ENCODE peak calls at places on chromosome 10, in ten cellular contexts. One of them, this sample, is unnamed.

GRCh38 chr10:126583507-126584200 is 86.8 kb downstream of the C10orf90 start:
- DNase-seq in SW480: no peak
- DNase-seq in memory B cell: no peak
- DNase-seq in activated CD4-positive, alpha-beta T cell treated with anti-CD3 and anti-CD28 coated beads, Interleukin-2, amount 50 U/mL, for 48 hours: no peak
- DNase-seq in adrenal gland: no peak
- DNase-seq in dorsolateral prefrontal cortex: no peak
- DNase-seq in fibroblast of mammary gland: no peak
- DNase-seq in ACHN: no peak
- DNase-seq in A172: no peak
- DNase-seq in activated T-cell treated with anti-CD3 and anti-CD28 coated beads for 24 hours: no peak
- DNase-seq in this sample: no peak

GRCh38 chr10:117926491-117926890 is 120.2 kb downstream of the RAB11FIP2 start:
- DNase-seq in SW480: no peak
- DNase-seq in memory B cell: no peak
- DNase-seq in activated CD4-positive, alpha-beta T cell treated with anti-CD3 and anti-CD28 coated beads, Interleukin-2, amount 50 U/mL, for 48 hours: no peak
- DNase-seq in adrenal gland: no peak
- DNase-seq in dorsolateral prefrontal cortex: no peak
- DNase-seq in fibroblast of mammary gland: peak; percentile 13
- DNase-seq in ACHN: no peak
- DNase-seq in A172: no peak
- DNase-seq in activated T-cell treated with anti-CD3 and anti-CD28 coated beads for 24 hours: no peak
- DNase-seq in this sample: no peak

GRCh38 chr10:79266092-79266491 is 81.2 kb upstream of the PPIF start:
- DNase-seq in SW480: no peak
- DNase-seq in memory B cell: peak; percentile 32
- DNase-seq in activated CD4-positive, alpha-beta T cell treated with anti-CD3 and anti-CD28 coated beads, Interleukin-2, amount 50 U/mL, for 48 hours: peak; percentile 53
- DNase-seq in adrenal gland: no peak
- DNase-seq in dorsolateral prefrontal cortex: no peak
- DNase-seq in fibroblast of mammary gland: peak; percentile 27
- DNase-seq in ACHN: no peak
- DNase-seq in A172: peak; percentile 45
- DNase-seq in activated T-cell treated with anti-CD3 and anti-CD28 coated beads for 24 hours: no peak
- DNase-seq in this sample: no peak

GRCh38 chr10:127151541-127151940 is 44.9 kb downstream of the INSYN2A start:
- DNase-seq in SW480: no peak
- DNase-seq in memory B cell: no peak
- DNase-seq in activated CD4-positive, alpha-beta T cell treated with anti-CD3 and anti-CD28 coated beads, Interleukin-2, amount 50 U/mL, for 48 hours: no peak
- DNase-seq in adrenal gland: no peak
- DNase-seq in dorsolateral prefrontal cortex: no peak
- DNase-seq in fibroblast of mammary gland: peak; percentile 56
- DNase-seq in ACHN: peak; percentile 92
- DNase-seq in A172: peak; percentile 63
- DNase-seq in activated T-cell treated with anti-CD3 and anti-CD28 coated beads for 24 hours: no peak
- DNase-seq in this sample: no peak

GRCh38 chr10:14414901-14415300 is 84.2 kb upstream of the FRMD4A start:
- DNase-seq in SW480: no peak
- DNase-seq in memory B cell: no peak
- DNase-seq in activated CD4-positive, alpha-beta T cell treated with anti-CD3 and anti-CD28 coated beads, Interleukin-2, amount 50 U/mL, for 48 hours: no peak
- DNase-seq in adrenal gland: no peak
- DNase-seq in dorsolateral prefrontal cortex: no peak
- DNase-seq in fibroblast of mammary gland: peak; percentile 21
- DNase-seq in ACHN: no peak
- DNase-seq in A172: peak; percentile 43
- DNase-seq in activated T-cell treated with anti-CD3 and anti-CD28 coated beads for 24 hours: no peak
- DNase-seq in this sample: no peak

GRCh38 chr10:99682752-99683151 is 23.4 kb downstream of the ENTPD7 start:
- DNase-seq in SW480: peak; percentile 8
- DNase-seq in memory B cell: no peak
- DNase-seq in activated CD4-positive, alpha-beta T cell treated with anti-CD3 and anti-CD28 coated beads, Interleukin-2, amount 50 U/mL, for 48 hours: no peak
- DNase-seq in adrenal gland: no peak
- DNase-seq in dorsolateral prefrontal cortex: no peak
- DNase-seq in fibroblast of mammary gland: no peak
- DNase-seq in ACHN: peak; percentile 74
- DNase-seq in A172: peak; percentile 23
- DNase-seq in activated T-cell treated with anti-CD3 and anti-CD28 coated beads for 24 hours: no peak
- DNase-seq in this sample: no peak

GRCh38 chr10:63157845-63158624 is 24.9 kb downstream of the NRBF2 start:
- DNase-seq in SW480: peak; percentile 86
- DNase-seq in memory B cell: peak; percentile 63
- DNase-seq in activated CD4-positive, alpha-beta T cell treated with anti-CD3 and anti-CD28 coated beads, Interleukin-2, amount 50 U/mL, for 48 hours: peak; percentile 35
- DNase-seq in adrenal gland: no peak
- DNase-seq in dorsolateral prefrontal cortex: peak; percentile 32
- DNase-seq in fibroblast of mammary gland: peak; percentile 94
- DNase-seq in ACHN: peak; percentile 81
- DNase-seq in A172: peak; percentile 75
- DNase-seq in activated T-cell treated with anti-CD3 and anti-CD28 coated beads for 24 hours: peak; percentile 28
- DNase-seq in this sample: peak; percentile 49

GRCh38 chr10:5603848-5604170 is 62.6 kb downstream of the ASB13 start:
- DNase-seq in SW480: no peak
- DNase-seq in memory B cell: no peak
- DNase-seq in activated CD4-positive, alpha-beta T cell treated with anti-CD3 and anti-CD28 coated beads, Interleukin-2, amount 50 U/mL, for 48 hours: no peak
- DNase-seq in adrenal gland: no peak
- DNase-seq in dorsolateral prefrontal cortex: no peak
- DNase-seq in fibroblast of mammary gland: no peak
- DNase-seq in ACHN: no peak
- DNase-seq in A172: no peak
- DNase-seq in activated T-cell treated with anti-CD3 and anti-CD28 coated beads for 24 hours: no peak
- DNase-seq in this sample: no peak

GRCh38 chr10:25758041-25758457 is 176.0 kb upstream of the MYO3A start:
- DNase-seq in SW480: peak; percentile 26
- DNase-seq in memory B cell: no peak
- DNase-seq in activated CD4-positive, alpha-beta T cell treated with anti-CD3 and anti-CD28 coated beads, Interleukin-2, amount 50 U/mL, for 48 hours: peak; percentile 7
- DNase-seq in adrenal gland: peak; percentile 23
- DNase-seq in dorsolateral prefrontal cortex: peak; percentile 11
- DNase-seq in fibroblast of mammary gland: peak; percentile 3
- DNase-seq in ACHN: peak; percentile 44
- DNase-seq in A172: peak; percentile 50
- DNase-seq in activated T-cell treated with anti-CD3 and anti-CD28 coated beads for 24 hours: no peak
- DNase-seq in this sample: no peak

GRCh38 chr10:133117688-133118071 is 30.0 kb downstream of the ADGRA1 start:
- DNase-seq in SW480: no peak
- DNase-seq in memory B cell: no peak
- DNase-seq in activated CD4-positive, alpha-beta T cell treated with anti-CD3 and anti-CD28 coated beads, Interleukin-2, amount 50 U/mL, for 48 hours: no peak
- DNase-seq in adrenal gland: peak; percentile 89
- DNase-seq in dorsolateral prefrontal cortex: no peak
- DNase-seq in fibroblast of mammary gland: no peak
- DNase-seq in ACHN: no peak
- DNase-seq in A172: no peak
- DNase-seq in activated T-cell treated with anti-CD3 and anti-CD28 coated beads for 24 hours: no peak
- DNase-seq in this sample: no peak

GRCh38 chr10:44805461-44806210 is 105.5 kb upstream of the TMEM72 start:
- DNase-seq in SW480: no peak
- DNase-seq in memory B cell: no peak
- DNase-seq in activated CD4-positive, alpha-beta T cell treated with anti-CD3 and anti-CD28 coated beads, Interleukin-2, amount 50 U/mL, for 48 hours: no peak
- DNase-seq in adrenal gland: peak; percentile 73
- DNase-seq in dorsolateral prefrontal cortex: no peak
- DNase-seq in fibroblast of mammary gland: no peak
- DNase-seq in ACHN: no peak
- DNase-seq in A172: no peak
- DNase-seq in activated T-cell treated with anti-CD3 and anti-CD28 coated beads for 24 hours: no peak
- DNase-seq in this sample: no peak

GRCh38 chr10:92880233-92880861 is 32.0 kb downstream of the EXOC6 start:
- DNase-seq in SW480: peak; percentile 69
- DNase-seq in memory B cell: peak; percentile 31
- DNase-seq in activated CD4-positive, alpha-beta T cell treated with anti-CD3 and anti-CD28 coated beads, Interleukin-2, amount 50 U/mL, for 48 hours: no peak
- DNase-seq in adrenal gland: no peak
- DNase-seq in dorsolateral prefrontal cortex: peak; percentile 25
- DNase-seq in fibroblast of mammary gland: peak; percentile 60
- DNase-seq in ACHN: peak; percentile 66
- DNase-seq in A172: peak; percentile 48
- DNase-seq in activated T-cell treated with anti-CD3 and anti-CD28 coated beads for 24 hours: no peak
- DNase-seq in this sample: no peak

GRCh38 chr10:132554991-132555647 is 17.5 kb downstream of the INPP5A start:
- DNase-seq in SW480: no peak
- DNase-seq in memory B cell: peak; percentile 75
- DNase-seq in activated CD4-positive, alpha-beta T cell treated with anti-CD3 and anti-CD28 coated beads, Interleukin-2, amount 50 U/mL, for 48 hours: peak; percentile 40
- DNase-seq in adrenal gland: peak; percentile 90
- DNase-seq in dorsolateral prefrontal cortex: no peak
- DNase-seq in fibroblast of mammary gland: no peak
- DNase-seq in ACHN: no peak
- DNase-seq in A172: no peak
- DNase-seq in activated T-cell treated with anti-CD3 and anti-CD28 coated beads for 24 hours: no peak
- DNase-seq in this sample: no peak

GRCh38 chr10:17544465-17544864 is 72.7 kb downstream of the HACD1 start:
- DNase-seq in SW480: no peak
- DNase-seq in memory B cell: no peak
- DNase-seq in activated CD4-positive, alpha-beta T cell treated with anti-CD3 and anti-CD28 coated beads, Interleukin-2, amount 50 U/mL, for 48 hours: no peak
- DNase-seq in adrenal gland: no peak
- DNase-seq in dorsolateral prefrontal cortex: no peak
- DNase-seq in fibroblast of mammary gland: peak; percentile 65
- DNase-seq in ACHN: no peak
- DNase-seq in A172: peak; percentile 61
- DNase-seq in activated T-cell treated with anti-CD3 and anti-CD28 coated beads for 24 hours: no peak
- DNase-seq in this sample: no peak

GRCh38 chr10:112579578-112579977 is 132.6 kb downstream of the VTI1A start:
- DNase-seq in SW480: no peak
- DNase-seq in memory B cell: no peak
- DNase-seq in activated CD4-positive, alpha-beta T cell treated with anti-CD3 and anti-CD28 coated beads, Interleukin-2, amount 50 U/mL, for 48 hours: no peak
- DNase-seq in adrenal gland: no peak
- DNase-seq in dorsolateral prefrontal cortex: no peak
- DNase-seq in fibroblast of mammary gland: no peak
- DNase-seq in ACHN: no peak
- DNase-seq in A172: no peak
- DNase-seq in activated T-cell treated with anti-CD3 and anti-CD28 coated beads for 24 hours: no peak
- DNase-seq in this sample: no peak